ENCODE peak calls at places on chromosomes 2 and 18, in five cellular contexts. H, Q, U, K and L are unnamed samples.

GRCh38 chr2:125698280-125698679 is 957.7 kb upstream of the GYPC start:
- DNase-seq in Q (no peak), K (no peak), U (no peak), H (no peak), L (no peak)

GRCh38 chr2:19031642-19032041 is 326.8 kb downstream of the OSR1 start:
- DNase-seq in K (no peak), Q (no peak), U (no peak), H (no peak), L (no peak)

GRCh38 chr2:96548558-96549465 is 12.3 kb downstream of the ARID5A start:
- DNase-seq in U (no peak), H (peak), Q (no peak), K (no peak), L (no peak)

GRCh38 chr2:181955010-181955409 is 30.6 kb upstream of the PPP1R1C start:
- DNase-seq in Q (no peak), K (no peak), H (no peak), U (no peak), L (no peak)

GRCh38 chr2:57869763-57870344 is 176.8 kb upstream of the VRK2 start:
- DNase-seq in K (no peak), Q (no peak), U (no peak), H (peak), L (no peak)

GRCh38 chr2:221444106-221444505 is 128.0 kb downstream of the EPHA4 start:
- DNase-seq in U (no peak), Q (no peak), H (no peak), K (no peak), L (no peak)

GRCh38 chr2:8855019-8855418 is 17.6 kb upstream of the KIDINS220 start:
- DNase-seq in H (no peak), U (no peak), Q (no peak), K (no peak), L (no peak)

GRCh38 chr2:214320211-214320610 is 90.6 kb upstream of the VWC2L start:
- DNase-seq in K (no peak), H (no peak), Q (no peak), U (no peak), L (no peak)

GRCh38 chr2:11622611-11623010 is 47.4 kb downstream of the NTSR2 start:
- DNase-seq in K (no peak), H (no peak), Q (no peak), U (no peak), L (no peak)

GRCh38 chr2:44649426-44649825 is 287.7 kb downstream of the CAMKMT start:
- DNase-seq in H (no peak), U (no peak), Q (no peak), K (no peak), L (no peak)

GRCh38 chr18:74530584-74530862 is 3.8 kb upstream of the CNDP1 start:
- DNase-seq in K (no peak), H (no peak), Q (no peak), U (no peak), L (no peak)
- H3K27ac ChIP-seq in K (no peak), H (no peak), Q (no peak), U (no peak), L (no peak)

GRCh38 chr2:239247401-239248245 is 153.2 kb downstream of the HDAC4 start:
- DNase-seq in K (no peak), H (no peak), U (no peak), Q (no peak), L (no peak)

GRCh38 chr2:239251971-239252370 is 148.8 kb downstream of the HDAC4 start:
- DNase-seq in U (no peak), Q (no peak), H (no peak), K (peak), L (no peak)

GRCh38 chr2:239250216-239251071 is 150.4 kb downstream of the HDAC4 start:
- DNase-seq in H (no peak), K (no peak), U (no peak), Q (no peak), L (no peak)

GRCh38 chr2:239249048-239249447 is 151.8 kb downstream of the HDAC4 start:
- DNase-seq in K (no peak), H (no peak), U (no peak), Q (no peak), L (no peak)

DNA sequence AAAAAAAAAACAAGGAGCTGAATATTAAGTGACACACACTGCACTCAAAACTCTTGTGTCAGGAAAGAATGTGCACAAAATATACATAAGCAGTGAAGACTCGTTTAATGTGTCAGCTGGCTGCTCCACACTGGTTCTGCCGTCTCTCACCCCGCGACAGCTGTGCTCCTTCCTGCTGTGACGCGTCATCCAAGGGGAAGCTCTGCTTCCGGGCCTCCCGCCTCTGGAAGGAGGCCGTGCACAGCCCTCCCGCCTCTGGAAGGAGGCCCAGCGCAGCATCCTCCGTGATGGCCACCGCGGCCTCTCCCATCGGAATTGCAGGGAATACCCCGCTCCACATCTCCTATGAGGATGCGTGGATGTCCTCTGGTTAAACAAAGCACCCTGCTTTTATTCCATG is 151.0 kb downstream of the HDAC4 start:
- DNase-seq in U (peak), H (no peak), Q (no peak), K (peak), L (no peak)
- TF ChIP-seq CTCF in U (no peak), H (no peak), Q (no peak), K (no peak), L (no peak)

DNA sequence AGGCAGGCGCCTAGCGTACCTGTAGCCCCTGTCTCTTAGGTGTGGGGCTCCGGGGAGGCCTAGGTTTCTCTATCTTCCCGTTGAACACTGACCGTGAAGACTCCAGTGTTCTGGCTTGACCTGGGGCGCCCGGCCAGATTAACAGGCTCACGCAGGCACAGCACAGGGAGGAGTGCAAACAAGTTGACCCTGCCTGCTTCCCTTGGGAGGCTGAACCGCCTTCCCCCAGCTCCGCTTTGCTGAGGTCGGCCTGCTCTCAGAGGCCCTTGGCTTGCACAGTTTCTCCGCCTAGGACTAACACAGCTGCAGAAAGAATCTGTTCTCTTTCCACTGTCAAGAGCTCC is 567 bp downstream of the PCYOX1 start:
- DNase-seq in U (peak), H (peak), Q (peak), K (peak), L (peak)
- H3K4me3 ChIP-seq in U (peak), H (peak), Q (peak), K (peak), L (peak)

DNA sequence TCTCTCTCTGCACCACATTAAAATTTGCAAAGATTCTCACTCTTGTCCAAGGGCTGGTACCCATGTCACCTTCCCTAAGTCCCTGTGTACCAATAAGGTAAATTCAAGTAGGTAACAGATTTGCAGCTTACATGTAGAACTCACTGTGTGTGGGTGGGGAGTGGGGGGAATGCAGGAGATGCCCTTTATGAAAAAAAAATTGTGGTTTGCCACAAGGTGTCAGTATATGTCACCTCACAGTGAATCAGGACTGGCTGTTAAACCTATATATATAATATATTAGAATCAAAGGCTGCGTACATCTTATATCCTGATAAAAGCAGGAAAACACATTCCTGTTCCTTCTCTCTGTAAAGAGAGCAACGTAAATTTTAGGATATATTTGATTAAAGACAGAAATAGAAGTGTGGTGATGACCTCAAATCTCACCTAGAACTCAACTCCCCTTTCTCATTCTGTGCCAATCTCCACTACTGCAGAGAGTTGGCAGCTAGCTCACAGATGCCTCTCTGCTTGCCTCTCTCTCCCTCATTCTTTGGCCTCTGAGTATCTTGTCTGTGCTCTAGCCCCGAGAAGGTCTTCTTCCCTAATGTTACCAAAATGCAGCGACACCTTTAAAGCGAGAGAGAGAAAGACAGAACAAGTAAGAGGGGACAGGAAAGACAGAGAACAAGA is 529 bp downstream of the XDH start:
- DNase-seq in Q (no peak), K (no peak), U (no peak), H (no peak), L (no peak)
- H3K27ac ChIP-seq in Q (peak), K (no peak), U (peak), H (no peak), L (no peak)